ENCODE peak calls at places on chromosomes 4 and X, in nine cellular contexts. X, V, W, S, A, H, B, T and M are unnamed samples.

GRCh38 chr4:127421418-127421817 is 211.3 kb upstream of the INTU start:
- DNase-seq in H (no peak), V (no peak), W (no peak), X (no peak), T (no peak), B (no peak), A (no peak), S (no peak), M (no peak)

GRCh38 chr4:69057620-69058409 is 38.5 kb upstream of the UGT2B7 start:
- DNase-seq in A (peak), X (no peak), W (no peak), S (no peak), T (no peak), H (no peak), V (no peak), B (peak), M (no peak)

GRCh38 chr4:169124661-169125060 is 114.6 kb upstream of the CBR4 start:
- DNase-seq in H (no peak), X (no peak), T (no peak), W (no peak), V (no peak), A (no peak), B (no peak), S (no peak), M (no peak)

GRCh38 chr4:110484767-110485166 is 8.8 kb downstream of the ENPEP start:
- DNase-seq in T (peak), A (no peak), V (no peak), X (no peak), H (no peak), B (no peak), S (no peak), W (no peak), M (no peak)

GRCh38 chrX:14673764-14674163 is 144.4 kb downstream of the GLRA2 start:
- DNase-seq in X (peak), H (no peak), T (no peak), V (no peak), W (no peak), A (peak), B (no peak), S (no peak), M (no peak)

GRCh38 chr4:36841583-36842326 is 402.8 kb upstream of the NWD2 start:
- DNase-seq in V (no peak), W (no peak), B (no peak), H (no peak), S (no peak), T (no peak), X (peak), A (no peak), M (no peak)

GRCh38 chr4:176778491-176778890 is 14.2 kb downstream of the VEGFC start:
- DNase-seq in H (no peak), B (no peak), A (no peak), S (no peak), T (no peak), X (peak), W (no peak), V (peak), M (no peak)

GRCh38 chr4:183867247-183867646 is 37.9 kb upstream of the STOX2 start:
- DNase-seq in B (no peak), A (no peak), W (peak), H (no peak), V (no peak), X (no peak), T (no peak), S (no peak), M (no peak)

GRCh38 chr4:149264093-149264733 is 551.4 kb downstream of the IQCM start:
- DNase-seq in H (no peak), W (no peak), B (peak), S (no peak), A (peak), T (no peak), V (no peak), X (peak), M (no peak)

GRCh38 chrX:38929966-38930421 is 128.7 kb downstream of the MID1IP1 start:
- DNase-seq in V (no peak), T (no peak), S (no peak), B (no peak), X (no peak), W (no peak), A (no peak), H (peak), M (no peak)

GRCh38 chrX:109797311-109797975 is 64.4 kb upstream of the ACSL4 start:
- DNase-seq in T (no peak), A (peak), S (no peak), V (no peak), W (no peak), X (no peak), H (no peak), B (no peak), M (no peak)

GRCh38 chrX:119406739-119407138 is 7.6 kb downstream of the SLC25A43 start:
- DNase-seq in S (no peak), B (no peak), A (no peak), T (no peak), V (no peak), W (no peak), H (no peak), X (no peak), M (no peak)

GRCh38 chr4:181432347-181432746 is 810.9 kb upstream of the TENM3 start:
- DNase-seq in S (no peak), T (no peak), W (no peak), H (no peak), B (no peak), A (no peak), V (no peak), X (no peak), M (no peak)

GRCh38 chrX:2614911-2615310 is 76.2 kb upstream of the CD99 start:
- DNase-seq in T (no peak), W (no peak), X (peak), S (peak), A (no peak), B (no peak), H (no peak), V (no peak), M (no peak)

GRCh38 chrX:130825509-130825908 is 77.5 kb downstream of the ENOX2 start:
- DNase-seq in B (no peak), T (no peak), S (no peak), W (no peak), X (no peak), V (no peak), A (no peak), H (no peak), M (no peak)

GRCh38 chr4:93475730-93476129 is 352.8 kb upstream of the ATOH1 start:
- DNase-seq in V (no peak), B (no peak), H (no peak), W (no peak), S (no peak), T (no peak), A (no peak), X (peak), M (no peak)

GRCh38 chrX:41723821-41724220 is at the start of gene GPR82:
- DNase-seq in V (no peak), S (no peak), B (no peak), A (no peak), X (no peak), H (no peak), T (no peak), W (no peak), M (no peak)

GRCh38 chr4:47490550-47490949 is 5.5 kb downstream of the ATP10D start:
- DNase-seq in H (no peak), V (no peak), B (no peak), S (no peak), X (peak), W (no peak), A (peak), T (no peak), M (no peak)

GRCh38 chrX:127259742-127260141 is 440.2 kb downstream of the PRR32 start:
- DNase-seq in X (no peak), T (no peak), H (no peak), W (no peak), B (no peak), V (no peak), A (no peak), S (no peak), M (no peak)

GRCh38 chr4:119025916-119026661 is 109.5 kb upstream of the MYOZ2 start:
- DNase-seq in B (no peak), S (peak), T (no peak), X (peak), H (peak), A (no peak), W (no peak), V (no peak), M (no peak)

DNA sequence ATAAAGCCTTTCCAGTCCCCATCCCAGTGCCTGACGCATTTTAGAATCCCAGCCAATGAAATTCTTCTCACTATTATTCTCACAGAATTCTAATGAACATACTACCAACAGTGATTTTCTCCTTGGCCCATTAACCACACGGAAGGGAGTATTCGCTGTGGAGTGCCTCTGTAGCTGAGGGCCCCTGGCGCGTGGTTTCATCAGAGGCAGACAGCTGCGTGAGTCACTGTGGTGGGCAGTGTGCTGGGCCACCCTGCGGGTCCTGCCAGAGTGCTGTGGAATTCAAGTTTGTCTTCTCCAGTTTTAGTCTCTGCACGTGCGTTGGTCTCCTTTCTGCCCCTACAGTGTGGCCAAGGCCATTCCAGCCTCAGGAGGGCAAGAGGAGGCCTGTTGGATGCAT is 335.4 kb upstream of the FAT1 start:
- DNase-seq in T (no peak), A (no peak), V (no peak), H (no peak), X (no peak), S (no peak), B (no peak), W (no peak), M (no peak)
- H3K27ac ChIP-seq in T (no peak), A (no peak), V (no peak), H (no peak), X (no peak), S (no peak), B (no peak), W (no peak), M (no peak)

GRCh38 chrX:151688695-151689094 is 6.6 kb upstream of the PRRG3 start:
- DNase-seq in W (no peak), S (no peak), T (no peak), H (no peak), B (no peak), A (no peak), X (no peak), V (no peak), M (no peak)
- TF ChIP-seq EP300 in W (no peak), S (no peak), T (no peak), H (no peak), B (no peak), A (no peak), X (no peak), V (no peak), M (no peak)

DNA sequence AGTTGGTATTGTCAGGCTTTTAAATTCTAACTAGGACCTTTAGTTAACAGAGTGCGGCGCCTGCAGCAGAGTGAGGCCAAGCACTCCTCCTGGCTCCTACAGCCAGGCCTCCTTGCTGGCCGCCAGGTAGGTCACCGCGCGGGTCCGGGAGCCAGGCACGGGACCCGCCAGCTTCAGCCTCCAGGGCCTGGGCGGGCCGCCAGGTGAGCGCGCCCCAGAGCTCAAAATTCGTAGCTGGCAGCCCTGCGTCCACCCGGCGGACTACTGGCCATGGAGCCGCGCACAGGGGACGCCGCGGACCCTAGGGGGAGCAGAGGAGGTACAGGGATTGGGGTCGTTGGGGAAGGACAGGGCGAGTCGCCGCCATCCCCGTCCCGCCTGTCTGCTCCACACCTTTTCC is at the start of gene MAGIX:
- DNase-seq in W (no peak), A (no peak), S (no peak), B (peak), X (no peak), H (no peak), V (no peak), T (peak), M (no peak)
- H3K27ac ChIP-seq in W (peak), A (no peak), S (peak), B (peak), X (peak), H (peak), V (peak), T (peak), M (peak)

GRCh38 chrX:105458846-105459245 is 238.4 kb upstream of the TEX13A start:
- DNase-seq in W (no peak), X (no peak), A (no peak), V (no peak), T (no peak), B (no peak), S (no peak), H (no peak), M (no peak)
- TF ChIP-seq EP300 in W (no peak), X (no peak), A (no peak), V (no peak), T (no peak), B (no peak), S (no peak), H (no peak), M (no peak)

GRCh38 chrX:47574609-47575325 is 7.5 kb upstream of the TIMP1 start:
- DNase-seq in T (peak), V (peak), B (no peak), A (no peak), X (no peak), W (no peak), S (no peak), H (no peak), M (no peak)
- H3K27ac ChIP-seq in T (no peak), V (no peak), B (no peak), A (no peak), X (no peak), W (peak), S (peak), H (peak), M (peak)

GRCh38 chr4:109434007-109434792 is 585 bp downstream of the SEC24B start:
- DNase-seq in W (no peak), S (peak), A (peak), H (peak), B (peak), X (peak), V (peak), T (no peak), M (peak)
- TF ChIP-seq EP300 in W (no peak), S (no peak), A (no peak), H (no peak), B (no peak), X (no peak), V (no peak), T (no peak), M (no peak)

GRCh38 chr4:101019313-101019712 is 328.0 kb downstream of the PPP3CA start:
- DNase-seq in W (no peak), X (no peak), S (no peak), V (no peak), T (no peak), H (no peak), B (no peak), A (no peak), M (no peak)

GRCh38 chr4:101018836-101019235 is 328.5 kb downstream of the PPP3CA start:
- DNase-seq in X (no peak), W (no peak), S (no peak), A (no peak), T (no peak), H (no peak), B (no peak), V (no peak), M (no peak)

GRCh38 chr4:101020956-101021355 is 326.4 kb downstream of the PPP3CA start:
- DNase-seq in A (no peak), V (no peak), X (peak), T (no peak), W (no peak), B (no peak), S (no peak), H (no peak), M (no peak)

GRCh38 chr4:101022151-101023024 is 324.9 kb downstream of the PPP3CA start:
- DNase-seq in S (no peak), A (no peak), V (no peak), X (no peak), T (no peak), H (no peak), W (no peak), B (no peak), M (no peak)

DNA sequence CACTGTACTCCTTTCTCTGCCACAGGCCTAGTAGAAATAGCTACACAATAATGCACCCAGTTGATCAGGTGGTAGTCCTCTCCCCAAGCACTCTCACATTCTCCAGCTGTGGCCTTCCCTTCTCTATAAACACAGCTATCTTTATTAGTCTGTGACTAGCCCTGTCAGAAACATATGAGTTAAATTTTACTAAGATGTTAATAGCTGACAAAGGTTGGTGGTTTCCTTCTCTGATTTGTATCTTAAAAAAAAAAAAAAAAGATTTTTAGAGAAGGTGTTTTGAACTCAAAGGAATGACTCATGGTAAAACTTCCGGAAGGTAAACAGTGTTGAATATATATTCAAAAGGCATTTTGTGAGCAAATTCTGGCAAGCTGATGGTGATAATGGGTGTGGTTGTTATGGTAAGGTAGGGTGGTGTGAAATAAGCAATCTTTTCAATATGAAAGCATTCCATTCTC is 327.4 kb downstream of the PPP3CA start:
- DNase-seq in B (no peak), X (peak), V (no peak), A (peak), T (no peak), H (no peak), S (no peak), W (no peak), M (no peak)
- H3K27ac ChIP-seq in B (no peak), X (peak), V (peak), A (no peak), T (no peak), H (no peak), S (no peak), W (no peak), M (no peak)

GRCh38 chr4:173526724-173527102 is 3.3 kb downstream of the HAND2 start:
- DNase-seq in W (peak), A (no peak), S (no peak), H (peak), X (no peak), B (no peak), V (no peak), T (no peak), M (no peak)
- TF ChIP-seq EP300 in W (no peak), A (no peak), S (no peak), H (no peak), X (no peak), B (no peak), V (no peak), T (no peak), M (no peak)